ENCODE peak calls at places on chromosomes 7 and 10, in four cellular contexts. One of them, this sample, is unnamed.

GRCh38 chr10:91127341-91128082 is 93.0 kb upstream of the PCGF5 start:
- DNase-seq in HepG2: no peak
- DNase-seq in mammary epithelial cell: no peak
- DNase-seq in MM.1S: no peak
- DNase-seq in this sample: no peak

GRCh38 chr10:24255907-24256306 is 47.0 kb downstream of the KIAA1217 start:
- DNase-seq in MM.1S: no peak
- DNase-seq in mammary epithelial cell: peak; percentile 96
- DNase-seq in HepG2: no peak
- DNase-seq in this sample: peak; percentile 39

GRCh38 chr7:1248459-1249131 is 15.9 kb downstream of the UNCX start:
- DNase-seq in mammary epithelial cell: no peak
- DNase-seq in MM.1S: no peak
- DNase-seq in HepG2: no peak
- DNase-seq in this sample: no peak

GRCh38 chr10:23081156-23081833 is 14.1 kb upstream of the MSRB2 start:
- DNase-seq in mammary epithelial cell: peak; percentile 27
- DNase-seq in MM.1S: no peak
- DNase-seq in HepG2: no peak
- DNase-seq in this sample: no peak

GRCh38 chr7:131889572-131890150 is 333.2 kb upstream of the PODXL start:
- DNase-seq in mammary epithelial cell: no peak
- DNase-seq in MM.1S: no peak
- DNase-seq in HepG2: no peak
- DNase-seq in this sample: no peak

GRCh38 chr10:75582102-75582501 is 150.7 kb downstream of the LRMDA start:
- DNase-seq in MM.1S: no peak
- DNase-seq in HepG2: no peak
- DNase-seq in mammary epithelial cell: no peak
- DNase-seq in this sample: no peak

GRCh38 chr10:21199501-21199900 is 302.4 kb upstream of the NEBL start:
- DNase-seq in mammary epithelial cell: no peak
- DNase-seq in MM.1S: no peak
- DNase-seq in HepG2: no peak
- DNase-seq in this sample: no peak

GRCh38 chr10:77417359-77417758 is 220.2 kb downstream of the KCNMA1 start:
- DNase-seq in mammary epithelial cell: no peak
- DNase-seq in MM.1S: no peak
- DNase-seq in HepG2: no peak
- DNase-seq in this sample: no peak

GRCh38 chr7:142913051-142913450 is 20.5 kb downstream of the TRPV5 start:
- DNase-seq in HepG2: no peak
- DNase-seq in mammary epithelial cell: no peak
- DNase-seq in MM.1S: no peak
- DNase-seq in this sample: peak; percentile 74

GRCh38 chr7:110170762-110171161 is 920.2 kb upstream of the LRRN3 start:
- DNase-seq in MM.1S: no peak
- DNase-seq in mammary epithelial cell: no peak
- DNase-seq in HepG2: no peak
- DNase-seq in this sample: no peak

GRCh38 chr10:123135415-123136141 is at the start of gene HMX3:
- DNase-seq in HepG2: no peak
- DNase-seq in MM.1S: no peak
- DNase-seq in mammary epithelial cell: peak; percentile 27
- DNase-seq in this sample: no peak
- TF ChIP-seq EZH2 in HepG2: peak; percentile 75
- TF ChIP-seq EZH2 in MM.1S: no peak
- TF ChIP-seq EZH2 in mammary epithelial cell: peak; percentile 49
- TF ChIP-seq EZH2 in this sample: no peak

DNA sequence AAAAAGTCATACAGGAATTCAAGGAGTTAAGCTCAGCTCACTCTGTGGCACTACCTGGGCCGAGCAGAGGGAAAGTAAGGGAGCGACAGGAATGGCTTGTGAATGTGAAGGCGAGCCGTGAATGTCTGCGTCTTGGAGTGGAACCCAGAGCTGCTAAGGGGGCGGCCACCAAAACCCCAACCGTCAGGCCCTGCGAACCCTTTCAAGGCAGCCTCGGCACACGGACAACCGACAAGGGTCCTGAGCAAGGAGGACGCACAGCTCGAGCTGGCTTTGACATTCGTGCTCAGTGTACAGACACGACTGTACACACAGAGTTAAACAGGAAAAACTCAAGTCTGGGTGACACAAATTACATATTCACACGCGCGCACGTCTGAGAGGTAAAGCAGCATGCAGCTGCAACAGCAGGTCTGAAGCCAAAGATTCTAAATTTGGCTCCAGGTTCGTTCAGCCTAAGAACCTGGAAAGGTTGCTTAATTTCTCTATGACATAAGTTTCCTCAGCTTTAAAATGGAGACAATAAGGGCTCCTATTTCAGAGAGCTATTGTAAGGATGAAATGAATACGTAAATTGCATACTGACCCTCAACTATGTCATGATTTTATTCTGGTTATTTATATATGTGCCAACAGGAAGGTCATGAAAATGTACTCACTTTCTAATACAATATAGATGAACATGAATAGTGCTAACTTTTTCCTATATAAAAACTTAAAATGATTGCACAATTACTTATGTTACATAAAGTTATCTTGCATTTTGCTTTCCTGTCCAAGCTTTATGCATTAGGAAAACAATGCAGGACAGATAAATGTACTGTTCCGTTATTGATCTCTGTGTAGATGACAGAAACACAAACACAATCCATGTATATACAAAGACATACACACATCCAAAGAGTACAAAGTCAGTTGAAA is 192.9 kb downstream of the ZMYND11 start:
- DNase-seq in HepG2: no peak
- DNase-seq in MM.1S: no peak
- DNase-seq in mammary epithelial cell: no peak
- DNase-seq in this sample: no peak
- H3K4me1 ChIP-seq in HepG2: peaks cover 32% of the 10 kb centered on the region
- H3K4me1 ChIP-seq in MM.1S: no peaks in the 10 kb centered on the region
- H3K4me1 ChIP-seq in mammary epithelial cell: peaks cover 7% of the 10 kb centered on the region
- H3K4me1 ChIP-seq in this sample: no peaks in the 10 kb centered on the region

GRCh38 chr7:44738031-44738730 is 10.5 kb upstream of the ZMIZ2 start:
- DNase-seq in MM.1S: no peak
- DNase-seq in mammary epithelial cell: no peak
- DNase-seq in HepG2: no peak
- DNase-seq in this sample: no peak
- H3K4me2 ChIP-seq in MM.1S: no peak overlapping the region
- H3K4me2 ChIP-seq in mammary epithelial cell: no peak overlapping the region
- H3K4me2 ChIP-seq in HepG2: no peak overlapping the region
- H3K4me2 ChIP-seq in this sample: no peak overlapping the region

GRCh38 chr10:70284542-70285150 is 842 bp upstream of the NPFFR1 start:
- DNase-seq in MM.1S: no peak
- DNase-seq in HepG2: no peak
- DNase-seq in mammary epithelial cell: no peak
- DNase-seq in this sample: no peak

GRCh38 chr10:70283071-70283444 is 746 bp downstream of the NPFFR1 start:
- DNase-seq in HepG2: no peak
- DNase-seq in mammary epithelial cell: no peak
- DNase-seq in MM.1S: no peak
- DNase-seq in this sample: no peak

GRCh38 chr10:70285432-70285831 is 1.6 kb upstream of the NPFFR1 start:
- DNase-seq in mammary epithelial cell: no peak
- DNase-seq in MM.1S: no peak
- DNase-seq in HepG2: no peak
- DNase-seq in this sample: no peak

GRCh38 chr10:70286616-70287015 is 2.8 kb upstream of the NPFFR1 start:
- DNase-seq in mammary epithelial cell: peak; percentile 62
- DNase-seq in HepG2: no peak
- DNase-seq in MM.1S: no peak
- DNase-seq in this sample: no peak

DNA sequence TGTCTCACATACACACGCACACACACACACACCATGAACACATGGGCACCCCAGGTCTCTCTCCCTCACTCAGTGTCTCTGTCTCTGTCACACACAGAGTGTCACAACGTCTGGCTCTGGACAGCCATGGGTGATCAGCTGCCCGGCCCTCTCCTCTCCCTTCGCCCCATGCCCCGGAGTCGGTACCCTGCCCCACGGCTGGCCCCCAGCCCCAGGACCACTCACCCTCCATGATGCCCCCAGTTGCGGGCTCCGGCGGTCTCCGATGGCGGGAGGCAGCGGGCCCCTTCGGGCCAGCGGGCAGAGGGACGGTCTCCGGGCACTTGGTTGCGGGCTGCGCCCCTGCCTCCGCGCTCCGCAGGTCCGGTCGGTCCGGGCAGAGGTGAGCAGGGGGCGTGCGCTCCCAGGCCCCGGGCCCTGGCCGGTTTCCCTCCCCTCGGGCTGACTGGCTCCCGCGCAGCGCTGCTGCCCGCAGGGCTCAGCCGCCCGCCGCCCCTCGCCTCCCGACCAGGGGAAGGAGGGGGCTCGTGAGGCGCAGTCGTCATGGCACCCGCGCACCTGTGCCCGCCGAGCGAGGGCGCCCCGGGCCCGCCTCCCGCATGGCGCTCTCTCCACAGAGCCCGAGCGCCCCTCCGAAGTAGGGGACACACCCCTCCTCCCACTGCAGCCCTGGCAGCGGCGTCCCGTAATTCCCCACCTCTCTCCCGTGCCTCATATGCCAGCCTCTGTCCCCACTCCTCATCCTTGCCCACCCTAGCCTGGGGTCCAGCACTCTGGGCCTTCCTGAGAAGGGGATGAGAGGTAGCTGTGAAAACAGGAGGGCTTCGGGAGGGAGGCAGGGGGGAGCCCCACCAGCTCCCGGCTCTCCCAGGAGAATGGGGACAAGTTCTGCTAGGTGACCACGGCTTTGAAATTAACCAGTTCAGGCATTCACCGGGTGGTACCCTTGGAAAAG is at the start of gene NPFFR1:
- DNase-seq in MM.1S: no peak
- DNase-seq in HepG2: no peak
- DNase-seq in mammary epithelial cell: no peak
- DNase-seq in this sample: no peak
- TF ChIP-seq EZH2 in MM.1S: no peak
- TF ChIP-seq EZH2 in HepG2: no peak
- TF ChIP-seq EZH2 in mammary epithelial cell: no peak
- TF ChIP-seq EZH2 in this sample: no peak

GRCh38 chr10:93758510-93758885 is 762 bp downstream of the LGI1 start:
- DNase-seq in HepG2: no peak
- DNase-seq in mammary epithelial cell: no peak
- DNase-seq in MM.1S: no peak
- DNase-seq in this sample: no peak

GRCh38 chr10:93756128-93756517 is 1.6 kb upstream of the LGI1 start:
- DNase-seq in mammary epithelial cell: no peak
- DNase-seq in HepG2: no peak
- DNase-seq in MM.1S: no peak
- DNase-seq in this sample: no peak

GRCh38 chr10:93757136-93757535 is 600 bp upstream of the LGI1 start:
- DNase-seq in mammary epithelial cell: no peak
- DNase-seq in MM.1S: no peak
- DNase-seq in HepG2: no peak
- DNase-seq in this sample: no peak

GRCh38 chr10:93758911-93759410 is 1.2 kb downstream of the LGI1 start:
- DNase-seq in mammary epithelial cell: no peak
- DNase-seq in MM.1S: no peak
- DNase-seq in HepG2: no peak
- DNase-seq in this sample: no peak

DNA sequence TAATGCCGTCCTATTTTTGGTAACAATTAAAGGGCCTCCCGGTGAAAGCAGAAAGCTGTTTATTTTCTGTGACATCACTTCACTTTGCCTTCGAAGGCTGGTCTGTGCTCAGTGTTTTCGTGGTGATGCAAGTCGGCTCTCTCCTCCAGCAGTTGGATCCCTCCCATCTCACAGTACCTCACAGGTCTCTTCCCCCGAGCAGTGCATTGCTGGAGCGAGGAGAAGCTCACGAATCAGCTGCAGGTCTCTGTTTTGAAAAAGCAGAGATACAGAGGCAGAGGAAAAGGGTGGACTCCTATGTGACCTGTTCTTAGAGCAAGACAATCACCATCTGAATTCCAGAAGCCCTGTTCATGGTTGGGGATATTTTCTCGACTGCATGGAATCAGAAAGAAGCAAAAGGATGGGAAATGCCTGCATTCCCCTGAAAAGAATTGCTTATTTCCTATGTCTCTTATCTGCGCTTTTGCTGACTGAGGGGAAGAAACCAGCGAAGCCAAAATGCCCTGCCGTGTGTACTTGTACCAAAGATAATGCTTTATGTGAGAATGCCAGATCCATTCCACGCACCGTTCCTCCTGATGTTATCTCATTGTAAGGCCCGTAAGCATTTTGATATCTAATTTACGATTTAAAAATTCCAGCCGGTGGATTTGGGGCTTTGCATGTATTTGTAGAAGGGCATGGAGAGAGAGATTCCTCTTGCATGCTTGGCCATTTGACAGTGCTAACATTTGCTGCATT is at the start of gene LGI1:
- DNase-seq in mammary epithelial cell: no peak
- DNase-seq in HepG2: no peak
- DNase-seq in MM.1S: no peak
- DNase-seq in this sample: no peak
- H3K4me1 ChIP-seq in mammary epithelial cell: no peaks in the 10 kb centered on the region
- H3K4me1 ChIP-seq in HepG2: no peaks in the 10 kb centered on the region
- H3K4me1 ChIP-seq in MM.1S: no peaks in the 10 kb centered on the region
- H3K4me1 ChIP-seq in this sample: peaks cover 3% of the 10 kb centered on the region